ENCODE peak calls at places on chromosome 17, in five cellular contexts. One of them, this sample, is unnamed.

GRCh38 chr17:2138318-2138717 is 83.4 kb downstream of the HIC1 start:
- DNase-seq in epithelial cell of prostate: no peak
- DNase-seq in stimulated activated naive CD4-positive, alpha-beta T cell: no peak
- DNase-seq in esophagus muscularis mucosa: no peak
- DNase-seq in NCI-H1417: no peak
- DNase-seq in this sample: no peak

GRCh38 chr17:75776399-75777242 is 8.0 kb upstream of the UNK start:
- DNase-seq in stimulated activated naive CD4-positive, alpha-beta T cell: peak
- DNase-seq in epithelial cell of prostate: no peak
- DNase-seq in esophagus muscularis mucosa: no peak
- DNase-seq in NCI-H1417: peak
- DNase-seq in this sample: peak

GRCh38 chr17:57499648-57500049 is 243.3 kb downstream of the MSI2 start:
- DNase-seq in stimulated activated naive CD4-positive, alpha-beta T cell: no peak
- DNase-seq in epithelial cell of prostate: no peak
- DNase-seq in esophagus muscularis mucosa: no peak
- DNase-seq in NCI-H1417: no peak
- DNase-seq in this sample: no peak

GRCh38 chr17:78608804-78609186 is 31.6 kb upstream of the DNAH17 start:
- DNase-seq in epithelial cell of prostate: no peak
- DNase-seq in esophagus muscularis mucosa: no peak
- DNase-seq in stimulated activated naive CD4-positive, alpha-beta T cell: no peak
- DNase-seq in NCI-H1417: no peak
- DNase-seq in this sample: no peak

GRCh38 chr17:77498875-77499698 is 358.3 kb downstream of the SEC14L1 start:
- DNase-seq in NCI-H1417: no peak
- DNase-seq in stimulated activated naive CD4-positive, alpha-beta T cell: no peak
- DNase-seq in epithelial cell of prostate: no peak
- DNase-seq in esophagus muscularis mucosa: no peak
- DNase-seq in this sample: no peak

GRCh38 chr17:70168979-70169706 is at the start of gene KCNJ2:
- DNase-seq in esophagus muscularis mucosa: peak
- DNase-seq in epithelial cell of prostate: peak
- DNase-seq in NCI-H1417: peak
- DNase-seq in stimulated activated naive CD4-positive, alpha-beta T cell: no peak
- DNase-seq in this sample: no peak

GRCh38 chr17:45408611-45409421 is 23.9 kb downstream of the ARHGAP27 start:
- DNase-seq in stimulated activated naive CD4-positive, alpha-beta T cell: no peak
- DNase-seq in esophagus muscularis mucosa: no peak
- DNase-seq in NCI-H1417: no peak
- DNase-seq in epithelial cell of prostate: no peak
- DNase-seq in this sample: no peak

GRCh38 chr17:60154616-60155426 is 5.0 kb downstream of the CA4 start:
- DNase-seq in esophagus muscularis mucosa: no peak
- DNase-seq in NCI-H1417: no peak
- DNase-seq in stimulated activated naive CD4-positive, alpha-beta T cell: no peak
- DNase-seq in epithelial cell of prostate: no peak
- DNase-seq in this sample: no peak

GRCh38 chr17:37079735-37080134 is 131.0 kb downstream of the AATF start:
- DNase-seq in epithelial cell of prostate: no peak
- DNase-seq in esophagus muscularis mucosa: no peak
- DNase-seq in NCI-H1417: no peak
- DNase-seq in stimulated activated naive CD4-positive, alpha-beta T cell: no peak
- DNase-seq in this sample: no peak

GRCh38 chr17:42518755-42519545 is 17.1 kb upstream of the NAGLU start:
- DNase-seq in NCI-H1417: no peak
- DNase-seq in stimulated activated naive CD4-positive, alpha-beta T cell: no peak
- DNase-seq in epithelial cell of prostate: no peak
- DNase-seq in esophagus muscularis mucosa: no peak
- DNase-seq in this sample: no peak

This sample was measured in naive thymus-derived CD8-positive, alpha-beta T cell.